ENCODE peak calls at places on chromosomes 5 and 9, in eight cellular contexts. One of them, this sample, is unnamed.

GRCh38 chr9:73178044-73178443 is 26.4 kb downstream of the ANXA1 start:
- DNase-seq in A549: no peak
- DNase-seq in IMR-90: no peak
- DNase-seq in GM12878: no peak
- DNase-seq in heart left ventricle: no peak
- DNase-seq in suprapubic skin: no peak
- DNase-seq in lower leg skin: no peak
- DNase-seq in breast epithelium: no peak
- DNase-seq in this sample: no peak

GRCh38 chr5:172868924-172869565 is 35.0 kb downstream of the ERGIC1 start:
- DNase-seq in IMR-90: peak; percentile 96
- DNase-seq in lower leg skin: peak; percentile 96
- DNase-seq in breast epithelium: peak; percentile 93
- DNase-seq in suprapubic skin: peak; percentile 94
- DNase-seq in heart left ventricle: peak; percentile 87
- DNase-seq in A549: peak; percentile 83
- DNase-seq in GM12878: no peak
- DNase-seq in this sample: peak; percentile 98

GRCh38 chr5:179792612-179793469 is 945 bp upstream of the LTC4S start:
- DNase-seq in breast epithelium: no peak
- DNase-seq in heart left ventricle: no peak
- DNase-seq in IMR-90: no peak
- DNase-seq in suprapubic skin: peak; percentile 70
- DNase-seq in lower leg skin: no peak
- DNase-seq in GM12878: no peak
- DNase-seq in A549: no peak
- DNase-seq in this sample: peak; percentile 71

GRCh38 chr9:114487607-114488300 is 17.5 kb downstream of the WHRN start:
- DNase-seq in suprapubic skin: no peak
- DNase-seq in GM12878: peak; percentile 34
- DNase-seq in IMR-90: peak; percentile 69
- DNase-seq in lower leg skin: no peak
- DNase-seq in breast epithelium: peak; percentile 33
- DNase-seq in A549: peak; percentile 79
- DNase-seq in heart left ventricle: no peak
- DNase-seq in this sample: peak; percentile 80

GRCh38 chr5:15577132-15577531 is 77.2 kb downstream of the FBXL7 start:
- DNase-seq in lower leg skin: no peak
- DNase-seq in GM12878: no peak
- DNase-seq in breast epithelium: no peak
- DNase-seq in heart left ventricle: no peak
- DNase-seq in IMR-90: no peak
- DNase-seq in A549: no peak
- DNase-seq in suprapubic skin: no peak
- DNase-seq in this sample: no peak

GRCh38 chr9:131661954-131662621 is 77.8 kb downstream of the RAPGEF1 start:
- DNase-seq in IMR-90: no peak
- DNase-seq in A549: no peak
- DNase-seq in suprapubic skin: no peak
- DNase-seq in GM12878: no peak
- DNase-seq in lower leg skin: no peak
- DNase-seq in breast epithelium: no peak
- DNase-seq in heart left ventricle: no peak
- DNase-seq in this sample: no peak

GRCh38 chr5:172771439-172772111 is 580 bp upstream of the DUSP1 start:
- DNase-seq in A549: no peak
- DNase-seq in suprapubic skin: peak; percentile 84
- DNase-seq in lower leg skin: no peak
- DNase-seq in GM12878: no peak
- DNase-seq in IMR-90: no peak
- DNase-seq in breast epithelium: no peak
- DNase-seq in heart left ventricle: no peak
- DNase-seq in this sample: no peak

GRCh38 chr5:56561-57290 is 35.2 kb upstream of the PLEKHG4B start:
- DNase-seq in breast epithelium: no peak
- DNase-seq in A549: no peak
- DNase-seq in GM12878: no peak
- DNase-seq in IMR-90: peak; percentile 52
- DNase-seq in lower leg skin: no peak
- DNase-seq in heart left ventricle: no peak
- DNase-seq in suprapubic skin: no peak
- DNase-seq in this sample: no peak

GRCh38 chr9:137878146-137878941 is 762 bp downstream of the CACNA1B start:
- DNase-seq in A549: no peak
- DNase-seq in IMR-90: no peak
- DNase-seq in GM12878: no peak
- DNase-seq in heart left ventricle: no peak
- DNase-seq in breast epithelium: no peak
- DNase-seq in lower leg skin: peak; percentile 29
- DNase-seq in suprapubic skin: no peak
- DNase-seq in this sample: no peak

GRCh38 chr9:18910858-18911257 is 122.2 kb downstream of the SAXO1 start:
- DNase-seq in breast epithelium: no peak
- DNase-seq in A549: no peak
- DNase-seq in GM12878: no peak
- DNase-seq in lower leg skin: no peak
- DNase-seq in heart left ventricle: no peak
- DNase-seq in suprapubic skin: no peak
- DNase-seq in IMR-90: peak; percentile 53
- DNase-seq in this sample: no peak

GRCh38 chr5:132293992-132294727 is at the start of gene SLC22A4:
- DNase-seq in IMR-90: peak; percentile 92
- DNase-seq in lower leg skin: peak; percentile 98
- DNase-seq in suprapubic skin: peak; percentile 95
- DNase-seq in A549: peak; percentile 96
- DNase-seq in breast epithelium: peak; percentile 90
- DNase-seq in heart left ventricle: peak; percentile 95
- DNase-seq in GM12878: no peak
- DNase-seq in this sample: peak; percentile 98

DNA sequence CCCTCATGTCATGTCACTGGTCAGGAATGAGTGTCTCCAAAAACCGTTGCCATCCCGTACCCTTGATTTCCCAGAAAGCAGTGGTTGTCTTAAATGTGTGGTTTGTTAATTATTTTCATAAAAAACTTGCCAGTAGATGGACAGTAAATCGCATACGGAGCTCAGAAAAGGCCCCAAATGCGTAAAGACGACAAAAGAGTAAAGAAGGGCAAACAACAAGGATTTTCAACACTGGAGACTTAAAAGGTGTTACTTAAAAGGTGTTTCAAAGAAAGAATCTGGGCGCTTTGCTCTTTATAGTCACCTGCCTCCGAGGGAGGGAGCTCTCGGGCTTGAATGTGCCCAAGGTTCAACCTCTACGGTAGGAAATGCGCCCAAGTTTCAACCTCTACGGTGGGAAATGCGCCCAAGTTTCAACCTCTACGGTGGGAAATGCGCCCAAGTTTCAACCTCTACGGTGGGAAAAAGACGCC is 727 bp downstream of the KIF27 start:
- DNase-seq in IMR-90: peak; percentile 38
- DNase-seq in GM12878: peak; percentile 24
- DNase-seq in lower leg skin: peak; percentile 85
- DNase-seq in breast epithelium: peak; percentile 55
- DNase-seq in heart left ventricle: no peak
- DNase-seq in A549: peak; percentile 60
- DNase-seq in suprapubic skin: no peak
- DNase-seq in this sample: peak; percentile 74
- TF ChIP-seq POLR2A in IMR-90: no peak
- TF ChIP-seq POLR2A in GM12878: no peak
- TF ChIP-seq POLR2A in lower leg skin: no peak
- TF ChIP-seq POLR2A in breast epithelium: no peak
- TF ChIP-seq POLR2A in heart left ventricle: no peak
- TF ChIP-seq POLR2A in A549: no peak
- TF ChIP-seq POLR2A in suprapubic skin: no peak
- TF ChIP-seq POLR2A in this sample: no peak

GRCh38 chr5:103708601-103709000 is 146.0 kb upstream of the NUDT12 start:
- DNase-seq in A549: no peak
- DNase-seq in lower leg skin: no peak
- DNase-seq in suprapubic skin: no peak
- DNase-seq in IMR-90: no peak
- DNase-seq in GM12878: no peak
- DNase-seq in breast epithelium: no peak
- DNase-seq in heart left ventricle: no peak
- DNase-seq in this sample: no peak

GRCh38 chr5:103703617-103704016 is 141.0 kb upstream of the NUDT12 start:
- DNase-seq in breast epithelium: no peak
- DNase-seq in lower leg skin: no peak
- DNase-seq in suprapubic skin: no peak
- DNase-seq in GM12878: no peak
- DNase-seq in heart left ventricle: no peak
- DNase-seq in A549: no peak
- DNase-seq in IMR-90: no peak
- DNase-seq in this sample: no peak

GRCh38 chr5:103706939-103707682 is 144.5 kb upstream of the NUDT12 start:
- DNase-seq in breast epithelium: no peak
- DNase-seq in heart left ventricle: no peak
- DNase-seq in suprapubic skin: no peak
- DNase-seq in GM12878: no peak
- DNase-seq in lower leg skin: no peak
- DNase-seq in IMR-90: no peak
- DNase-seq in A549: no peak
- DNase-seq in this sample: no peak
- TF ChIP-seq POLR2A in breast epithelium: no peak
- TF ChIP-seq POLR2A in heart left ventricle: no peak
- TF ChIP-seq POLR2A in suprapubic skin: no peak
- TF ChIP-seq POLR2A in GM12878: no peak
- TF ChIP-seq POLR2A in lower leg skin: no peak
- TF ChIP-seq POLR2A in IMR-90: no peak
- TF ChIP-seq POLR2A in A549: no peak
- TF ChIP-seq POLR2A in this sample: no peak

GRCh38 chr9:127700594-127701255 is 6.1 kb upstream of the CFAP157 start:
- DNase-seq in A549: no peak
- DNase-seq in GM12878: no peak
- DNase-seq in lower leg skin: no peak
- DNase-seq in IMR-90: no peak
- DNase-seq in suprapubic skin: no peak
- DNase-seq in breast epithelium: no peak
- DNase-seq in heart left ventricle: no peak
- DNase-seq in this sample: no peak

GRCh38 chr9:127698386-127698785 is 8.4 kb upstream of the CFAP157 start:
- DNase-seq in A549: no peak
- DNase-seq in heart left ventricle: no peak
- DNase-seq in IMR-90: no peak
- DNase-seq in breast epithelium: no peak
- DNase-seq in GM12878: no peak
- DNase-seq in lower leg skin: no peak
- DNase-seq in suprapubic skin: no peak
- DNase-seq in this sample: no peak

GRCh38 chr9:127700140-127700539 is 6.6 kb upstream of the CFAP157 start:
- DNase-seq in A549: no peak
- DNase-seq in suprapubic skin: no peak
- DNase-seq in breast epithelium: no peak
- DNase-seq in heart left ventricle: no peak
- DNase-seq in IMR-90: no peak
- DNase-seq in lower leg skin: no peak
- DNase-seq in GM12878: no peak
- DNase-seq in this sample: no peak

GRCh38 chr9:127697575-127697974 is 9.2 kb upstream of the CFAP157 start:
- DNase-seq in heart left ventricle: no peak
- DNase-seq in IMR-90: no peak
- DNase-seq in GM12878: no peak
- DNase-seq in suprapubic skin: no peak
- DNase-seq in lower leg skin: no peak
- DNase-seq in A549: no peak
- DNase-seq in breast epithelium: no peak
- DNase-seq in this sample: no peak

DNA sequence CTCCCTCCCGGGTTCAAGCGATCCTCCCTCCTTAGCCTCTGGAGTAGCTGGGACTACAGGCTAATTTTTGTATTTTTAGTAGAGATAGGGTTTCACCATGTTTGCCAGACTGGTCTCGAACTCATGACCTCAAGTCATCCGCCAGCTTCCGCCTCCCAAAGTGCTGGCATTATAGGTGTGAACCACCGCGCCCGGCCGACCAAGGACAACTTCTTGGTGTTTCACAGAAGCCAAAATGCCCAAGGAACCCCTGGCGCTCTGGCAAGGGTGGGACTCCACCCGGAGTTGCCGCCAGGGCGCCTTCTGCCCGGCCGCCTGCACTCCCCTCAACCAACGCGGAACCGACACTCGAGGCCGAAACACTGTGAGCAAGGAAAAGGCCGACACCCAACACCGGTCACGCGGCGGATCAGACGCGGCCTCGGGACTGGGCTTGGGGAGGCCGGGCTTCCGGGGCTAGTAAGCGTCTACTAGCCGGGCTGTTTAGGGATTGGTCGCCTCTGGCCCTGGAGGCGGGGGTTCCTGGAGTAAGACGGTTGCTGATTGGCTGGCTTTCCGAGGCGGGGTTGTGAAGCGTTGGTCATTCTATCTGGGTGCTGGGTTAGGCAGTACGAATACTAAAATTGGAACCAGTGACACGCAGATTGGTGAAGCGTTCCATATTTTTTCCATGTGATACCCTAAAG is 7.7 kb upstream of the CFAP157 start:
- DNase-seq in heart left ventricle: peak; percentile 97
- DNase-seq in breast epithelium: peak; percentile 97
- DNase-seq in A549: peak; percentile 98
- DNase-seq in IMR-90: peak; percentile 92
- DNase-seq in lower leg skin: peak; percentile 99
- DNase-seq in GM12878: peak; percentile 73
- DNase-seq in suprapubic skin: peak; percentile 99
- DNase-seq in this sample: peak; percentile 99
- TF ChIP-seq POLR2A in heart left ventricle: peak; percentile 67
- TF ChIP-seq POLR2A in breast epithelium: peak; percentile 51
- TF ChIP-seq POLR2A in A549: peak; percentile 66
- TF ChIP-seq POLR2A in IMR-90: no peak
- TF ChIP-seq POLR2A in lower leg skin: no peak
- TF ChIP-seq POLR2A in GM12878: peak; percentile 77
- TF ChIP-seq POLR2A in suprapubic skin: peak; percentile 13
- TF ChIP-seq POLR2A in this sample: peak; percentile 26

GRCh38 chr5:149432377-149432776 is 53.3 kb upstream of the IL17B start:
- DNase-seq in lower leg skin: no peak
- DNase-seq in heart left ventricle: no peak
- DNase-seq in breast epithelium: no peak
- DNase-seq in A549: no peak
- DNase-seq in IMR-90: no peak
- DNase-seq in GM12878: no peak
- DNase-seq in suprapubic skin: no peak
- DNase-seq in this sample: peak; percentile 93
- TF ChIP-seq POLR2A in lower leg skin: no peak
- TF ChIP-seq POLR2A in heart left ventricle: no peak
- TF ChIP-seq POLR2A in breast epithelium: no peak
- TF ChIP-seq POLR2A in A549: no peak
- TF ChIP-seq POLR2A in IMR-90: no peak
- TF ChIP-seq POLR2A in GM12878: no peak
- TF ChIP-seq POLR2A in suprapubic skin: no peak
- TF ChIP-seq POLR2A in this sample: peak; percentile 6

GRCh38 chr5:119105971-119106370 is 35.1 kb downstream of the DMXL1 start:
- DNase-seq in heart left ventricle: no peak
- DNase-seq in suprapubic skin: no peak
- DNase-seq in lower leg skin: no peak
- DNase-seq in GM12878: no peak
- DNase-seq in IMR-90: no peak
- DNase-seq in breast epithelium: no peak
- DNase-seq in A549: no peak
- DNase-seq in this sample: no peak
- TF ChIP-seq POLR2A in heart left ventricle: no peak
- TF ChIP-seq POLR2A in suprapubic skin: no peak
- TF ChIP-seq POLR2A in lower leg skin: no peak
- TF ChIP-seq POLR2A in GM12878: no peak
- TF ChIP-seq POLR2A in IMR-90: no peak
- TF ChIP-seq POLR2A in breast epithelium: no peak
- TF ChIP-seq POLR2A in A549: no peak
- TF ChIP-seq POLR2A in this sample: no peak

This sample was measured in sigmoid colon.